ENCODE peak calls at places on chromosome 21, in ten cellular contexts. Q is EL; E is activated CD4-positive, alpha-beta T cell treated with anti-CD3 and anti-CD28 coated beads, Interleukin-2, amount 10 ng/mL, durations not matched to agents 7 days and 5 days; L is activated gamma-delta T cell treated with Interleukin-2 at 50 U/mL for 16 hours; P is CD8-positive, alpha-beta T cell; W is endodermal cell; N is AG08395; S is progenitor cell of endocrine pancreas; J is fibroblast of pulmonary artery; Z is iPS-NIHi11. X is an unnamed sample.

GRCh38 chr21:37790905-37791304 is 125.4 kb downstream of the KCNJ6 start:
- DNase-seq in E (no peak), Z (no peak), N (no peak), S (no peak), P (no peak), Q (no peak), W (no peak), L (no peak), J (no peak), X (no peak)

GRCh38 chr21:41836166-41837015 is 42.8 kb downstream of the PRDM15 start:
- DNase-seq in E (no peak), P (no peak), Q (no peak), S (no peak), L (no peak), J (no peak), W (no peak), Z (no peak), N (no peak), X (no peak)

GRCh38 chr21:46126321-46127238 is 28.7 kb downstream of the COL6A2 start:
- DNase-seq in P (peak; percentile 16), N (no peak), W (peak; percentile 51), Q (no peak), J (no peak), Z (peak; percentile 33), E (no peak), L (no peak), S (no peak), X (no peak)

GRCh38 chr21:42218836-42219605 is at the start of gene ABCG1:
- DNase-seq in N (no peak), W (peak; percentile 88), S (no peak), Z (peak; percentile 97), L (peak; percentile 27), Q (no peak), P (peak; percentile 73), E (peak; percentile 41), J (peak; percentile 33), X (no peak)

GRCh38 chr21:28226563-28226962 is 766.1 kb downstream of the LTN1 start:
- DNase-seq in E (no peak), N (no peak), J (no peak), L (no peak), W (no peak), Q (no peak), S (no peak), P (no peak), Z (no peak), X (no peak)

GRCh38 chr21:14603202-14603601 is 57.1 kb upstream of the SAMSN1 start:
- DNase-seq in L (no peak), J (peak; percentile 66), N (peak; percentile 7), P (no peak), Z (no peak), Q (peak; percentile 59), E (no peak), S (no peak), W (no peak), X (peak; percentile 60)

GRCh38 chr21:46550511-46550941 is 54.4 kb downstream of the S100B start:
- DNase-seq in S (no peak), W (no peak), Z (no peak), L (peak; percentile 70), N (no peak), Q (no peak), P (peak; percentile 92), E (peak; percentile 76), J (no peak), X (no peak)

GRCh38 chr21:15159382-15160020 is 94.7 kb upstream of the NRIP1 start:
- DNase-seq in E (no peak), J (peak; percentile 28), Q (no peak), P (no peak), Z (no peak), W (no peak), L (no peak), S (no peak), N (no peak), X (no peak)

GRCh38 chr21:30615199-30615598 is 1.0 kb upstream of the KRTAP20-1 start:
- DNase-seq in P (no peak), E (no peak), S (no peak), W (no peak), Q (no peak), Z (no peak), J (no peak), N (no peak), L (no peak), X (no peak)

GRCh38 chr21:33937146-33937545 is 21.5 kb upstream of the ATP5PO start:
- DNase-seq in P (no peak), E (no peak), Q (no peak), J (no peak), W (peak; percentile 40), Z (no peak), S (no peak), L (no peak), N (no peak), X (no peak)

X was measured in PC-9.